ENCODE peak calls at places on chromosomes 13 and 19, in six cellular contexts. J is SK-N-SH, W is neural progenitor cell, X is BJ, O is astrocyte of the cerebellum, P is psoas muscle. I is an unnamed sample.

GRCh38 chr19:2235396-2236284 is 489 bp downstream of the PLEKHJ1 start:
- DNase-seq in O (no peak), X (no peak), J (peak), P (no peak), W (peak), I (no peak)

GRCh38 chr13:97194473-97194872 is 27.7 kb upstream of the MBNL2 start:
- DNase-seq in P (no peak), O (peak), W (no peak), X (peak), J (no peak), I (no peak)

GRCh38 chr13:27562457-27562856 is 57.9 kb downstream of the LNX2 start:
- DNase-seq in X (no peak), W (no peak), P (no peak), O (no peak), J (no peak), I (no peak)

GRCh38 chr13:74039667-74040066 is 94.5 kb downstream of the KLF12 start:
- DNase-seq in J (no peak), X (no peak), W (no peak), P (no peak), O (no peak), I (no peak)

GRCh38 chr19:13986348-13986904 is 19.7 kb downstream of the RFX1 start:
- DNase-seq in X (no peak), W (peak), P (peak), J (peak), O (no peak), I (peak)

GRCh38 chr19:19004144-19004543 is 29.2 kb downstream of the SUGP2 start:
- DNase-seq in X (no peak), P (no peak), W (no peak), J (no peak), O (no peak), I (no peak)

GRCh38 chr19:46620716-46621115 is 4.2 kb downstream of the PTGIR start:
- DNase-seq in J (peak), O (no peak), P (no peak), X (no peak), W (no peak), I (no peak)

GRCh38 chr19:41876847-41877489 is at the start of gene CD79A:
- DNase-seq in X (no peak), O (no peak), W (no peak), J (no peak), P (no peak), I (peak)

GRCh38 chr13:34757441-34757840 is 184.6 kb upstream of the NBEA start:
- DNase-seq in W (no peak), X (no peak), J (no peak), O (no peak), P (no peak), I (no peak)

GRCh38 chr13:76635232-76636021 is 250.8 kb downstream of the KCTD12 start:
- DNase-seq in J (no peak), X (no peak), O (no peak), P (no peak), W (no peak), I (peak)

GRCh38 chr19:2464389-2464788 is 7.6 kb upstream of the LMNB2 start:
- DNase-seq in W (no peak), O (no peak), X (no peak), P (no peak), J (no peak), I (no peak)

GRCh38 chr13:61824168-61824567 is 408.5 kb upstream of the PCDH20 start:
- DNase-seq in O (no peak), J (no peak), P (no peak), X (no peak), W (no peak), I (no peak)

GRCh38 chr13:99275093-99275469 is 16.9 kb upstream of the GPR18 start:
- DNase-seq in O (peak), P (no peak), X (no peak), J (no peak), W (no peak), I (peak)

GRCh38 chr19:35790981-35791813 is 15.8 kb downstream of the ARHGAP33 start:
- DNase-seq in O (no peak), J (no peak), X (no peak), P (no peak), W (no peak), I (peak)

GRCh38 chr19:6723108-6723618 is 2.7 kb upstream of the C3 start:
- DNase-seq in W (no peak), J (no peak), X (no peak), O (no peak), P (peak), I (no peak)

GRCh38 chr19:3987619-3988371 is 2.5 kb upstream of the EEF2 start:
- DNase-seq in X (no peak), P (peak), O (no peak), W (peak), J (peak), I (peak)

GRCh38 chr19:35346193-35347052 is 1.3 kb upstream of the FFAR1 start:
- DNase-seq in X (no peak), O (no peak), P (no peak), W (no peak), J (no peak), I (peak)

GRCh38 chr13:30301827-30302226 is 5.5 kb downstream of the KATNAL1 start:
- DNase-seq in W (no peak), P (no peak), X (no peak), J (no peak), O (no peak), I (no peak)

GRCh38 chr13:59776924-59777690 is 386.6 kb downstream of the DIAPH3 start:
- DNase-seq in P (no peak), X (peak), J (no peak), O (peak), W (no peak), I (peak)

GRCh38 chr13:44879452-44880058 is 109.7 kb downstream of the NUFIP1 start:
- DNase-seq in J (peak), W (no peak), O (no peak), X (no peak), P (no peak), I (peak)

GRCh38 chr13:44874886-44875630 is 114.2 kb downstream of the NUFIP1 start:
- DNase-seq in X (no peak), P (no peak), J (no peak), W (no peak), O (no peak), I (no peak)

GRCh38 chr13:44874176-44874575 is 115.1 kb downstream of the NUFIP1 start:
- DNase-seq in P (no peak), J (no peak), W (no peak), O (no peak), X (no peak), I (no peak)

GRCh38 chr13:44873486-44873885 is 115.8 kb downstream of the NUFIP1 start:
- DNase-seq in J (no peak), W (no peak), P (no peak), X (no peak), O (no peak), I (no peak)

GRCh38 chr13:44876782-44877324 is 112.4 kb downstream of the NUFIP1 start:
- DNase-seq in O (no peak), J (no peak), W (peak), P (no peak), X (no peak), I (peak)
- TF ChIP-seq CTCF in O (peak), J (peak), W (peak), P (no peak), X (peak), I (peak)

DNA sequence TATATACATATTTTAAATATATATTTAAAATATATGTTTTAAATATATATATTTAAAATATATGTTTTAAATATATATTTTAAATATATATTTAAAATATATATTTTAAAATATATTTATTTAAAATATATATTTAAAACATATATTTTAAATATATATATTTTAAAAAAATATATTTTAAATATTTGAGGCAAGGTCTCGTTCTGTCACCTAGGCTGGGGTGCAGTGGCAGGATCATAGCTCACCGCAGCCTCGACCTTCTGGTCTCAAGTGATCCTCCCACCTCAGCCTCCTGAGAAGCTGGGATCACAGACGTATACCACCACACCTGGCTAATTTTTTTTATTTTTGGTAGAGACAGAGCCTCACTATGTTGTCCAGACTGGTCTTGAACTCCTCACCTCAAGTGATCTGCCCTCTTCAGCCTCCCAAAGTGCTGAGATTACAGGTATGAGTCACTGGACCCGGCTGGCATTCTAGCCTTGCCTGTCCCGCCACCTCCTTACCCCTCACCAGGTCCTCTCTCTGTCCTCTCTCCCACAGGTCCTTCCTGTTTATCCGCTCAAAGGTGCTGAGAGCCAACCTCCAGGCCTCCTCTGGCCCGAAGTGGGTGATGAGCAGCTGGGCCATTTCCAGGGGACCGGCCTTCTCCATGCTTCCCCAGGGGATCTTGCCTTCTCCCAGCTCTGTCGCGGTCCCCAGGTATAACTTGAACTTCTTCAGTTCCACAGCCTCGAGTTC is 564 bp downstream of the NLRP12 start:
- DNase-seq in W (no peak), P (no peak), O (no peak), X (no peak), J (no peak), I (no peak)
- H3K4me3 ChIP-seq in W (no peak), P (peak), O (no peak), X (no peak), J (no peak), I (no peak)

GRCh38 chr13:31794452-31794851 is 55.1 kb downstream of the RXFP2 start:
- DNase-seq in W (no peak), P (peak), X (no peak), O (no peak), J (no peak), I (no peak)

GRCh38 chr13:31801088-31801487 is 61.8 kb downstream of the RXFP2 start:
- DNase-seq in J (no peak), W (no peak), P (no peak), O (no peak), X (no peak), I (no peak)

GRCh38 chr13:31793246-31793645 is 53.9 kb downstream of the RXFP2 start:
- DNase-seq in X (peak), J (no peak), O (no peak), P (no peak), W (no peak), I (no peak)

GRCh38 chr13:31798189-31798588 is 58.9 kb downstream of the RXFP2 start:
- DNase-seq in O (no peak), P (no peak), W (no peak), X (no peak), J (no peak), I (no peak)

DNA sequence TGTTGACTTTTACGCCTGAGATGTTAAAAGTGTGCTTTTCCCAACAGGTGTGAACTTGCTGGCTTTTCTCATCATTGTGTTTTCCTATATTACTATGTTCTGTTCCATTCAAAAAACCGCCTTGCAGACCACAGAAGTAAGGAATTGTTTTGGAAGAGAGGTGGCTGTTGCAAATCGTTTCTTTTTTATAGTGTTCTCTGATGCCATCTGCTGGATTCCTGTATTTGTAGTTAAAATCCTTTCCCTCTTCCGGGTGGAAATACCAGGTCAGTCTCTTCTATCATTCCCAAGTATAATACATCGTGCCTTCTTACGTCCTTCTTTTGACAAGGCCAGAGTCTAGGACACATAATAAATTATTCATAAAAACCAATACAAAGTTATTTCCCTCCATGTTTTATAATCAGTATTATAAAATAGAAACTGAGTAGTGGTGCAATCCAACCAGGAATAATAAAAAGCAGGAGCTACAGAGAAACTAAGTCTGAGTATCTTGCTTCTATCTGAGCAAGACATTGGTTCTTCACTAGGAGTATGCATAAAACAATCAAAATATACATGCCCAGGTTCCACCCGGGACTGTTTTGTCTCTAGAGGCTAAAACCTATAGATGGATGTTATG is 57.9 kb downstream of the RXFP2 start:
- DNase-seq in O (peak), X (no peak), J (peak), P (no peak), W (peak), I (no peak)
- TF ChIP-seq CTCF in O (peak), X (peak), J (peak), P (peak), W (peak), I (no peak)

GRCh38 chr13:43785681-43786471 is 896 bp downstream of the ENOX1 start:
- DNase-seq in P (peak), X (no peak), J (peak), W (peak), O (no peak), I (peak)
- H3K4me3 ChIP-seq in P (peak), X (peak), J (peak), W (peak), O (peak), I (peak)

GRCh38 chr19:49614096-49614857 is 23.3 kb downstream of the PRR12 start:
- DNase-seq in P (no peak), J (no peak), W (no peak), X (peak), O (peak), I (peak)

GRCh38 chr19:49616945-49617344 is 23.0 kb downstream of the RRAS start:
- DNase-seq in O (no peak), J (no peak), X (no peak), P (no peak), W (no peak), I (no peak)

GRCh38 chr19:49615861-49616260 is 24.1 kb downstream of the RRAS start:
- DNase-seq in X (no peak), P (no peak), J (no peak), O (no peak), W (no peak), I (no peak)

GRCh38 chr19:49613374-49613773 is 22.4 kb downstream of the PRR12 start:
- DNase-seq in O (no peak), X (no peak), J (no peak), W (no peak), P (no peak), I (no peak)

GRCh38 chr19:49616532-49616931 is 23.4 kb downstream of the RRAS start:
- DNase-seq in W (no peak), X (no peak), J (no peak), O (no peak), P (no peak), I (no peak)
- TF ChIP-seq CTCF in W (no peak), X (no peak), J (no peak), O (no peak), P (no peak), I (no peak)

DNA sequence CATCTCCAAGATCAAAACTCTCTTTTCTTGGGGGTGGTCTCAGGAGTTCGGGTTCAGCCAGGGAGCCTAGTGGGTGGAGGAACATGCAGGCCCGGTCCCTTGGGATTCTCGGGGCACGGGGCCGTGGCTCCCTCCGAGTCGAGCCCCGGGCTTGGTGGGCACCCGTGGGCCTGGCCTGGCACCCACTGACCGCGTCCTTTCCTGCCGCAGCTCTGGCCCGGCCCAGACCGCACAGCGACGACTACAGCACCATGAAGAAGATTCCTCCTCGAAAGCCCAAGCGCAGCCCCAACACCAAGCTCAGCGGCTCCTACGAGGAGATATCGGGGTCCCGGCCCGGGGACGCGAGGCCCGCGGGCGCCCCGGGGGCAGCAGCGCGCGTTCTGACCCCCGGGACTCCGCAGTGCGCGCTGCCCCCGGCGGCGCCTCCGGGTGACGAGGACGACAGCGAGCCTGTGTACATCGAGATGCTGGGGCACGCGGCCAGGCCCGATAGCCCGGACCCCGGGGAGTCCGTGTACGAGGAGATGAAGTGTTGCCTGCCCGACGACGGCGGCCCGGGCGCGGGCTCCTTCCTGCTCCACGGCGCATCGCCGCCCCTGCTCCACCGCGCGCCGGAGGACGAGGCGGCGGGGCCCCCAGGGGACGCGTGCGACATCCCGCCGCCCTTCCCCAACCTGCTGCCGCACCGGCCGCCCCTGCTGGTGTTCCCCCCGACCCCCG is 510.8 kb downstream of the MYO16 start:
- DNase-seq in X (no peak), P (no peak), W (no peak), O (no peak), J (peak), I (no peak)
- H3K4me3 ChIP-seq in X (peak), P (peak), W (no peak), O (no peak), J (peak), I (no peak)

GRCh38 chr19:5137114-5137513 is 168.2 kb downstream of the KDM4B start:
- DNase-seq in O (no peak), J (no peak), W (no peak), X (no peak), P (no peak), I (no peak)

GRCh38 chr19:5138606-5139594 is 170.0 kb downstream of the KDM4B start:
- DNase-seq in X (peak), P (no peak), J (no peak), O (peak), W (no peak), I (peak)

GRCh38 chr19:5136060-5136855 is 167.3 kb downstream of the KDM4B start:
- DNase-seq in J (no peak), W (no peak), P (no peak), O (no peak), X (no peak), I (no peak)

GRCh38 chr19:5134683-5135082 is 165.8 kb downstream of the KDM4B start:
- DNase-seq in O (no peak), X (no peak), P (no peak), W (peak), J (no peak), I (no peak)

DNA sequence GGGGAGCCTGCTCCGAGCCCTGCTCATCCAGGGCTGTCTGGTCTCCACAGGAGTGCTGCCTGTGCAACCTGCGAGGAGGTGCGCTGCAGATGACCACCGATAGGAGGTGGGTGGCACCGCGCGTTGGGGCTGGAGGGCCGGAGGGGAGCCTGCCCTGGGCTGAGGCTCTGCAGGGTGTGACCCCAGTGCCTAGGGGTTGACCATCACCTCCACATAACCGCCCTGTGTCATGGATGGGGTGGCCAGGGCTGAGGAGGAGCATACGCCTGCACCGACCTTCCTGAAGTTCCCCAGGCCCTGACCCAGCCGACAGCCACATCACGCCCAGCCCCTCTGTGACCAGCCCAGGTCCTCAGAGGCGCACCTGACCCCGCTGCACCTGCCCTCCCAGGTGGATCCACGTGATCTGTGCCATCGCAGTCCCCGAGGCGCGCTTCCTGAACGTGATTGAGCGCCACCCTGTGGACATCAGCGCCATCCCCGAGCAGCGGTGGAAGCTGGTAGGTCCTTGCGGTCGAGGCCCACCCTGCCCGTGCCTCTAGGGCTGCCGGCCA is 168.7 kb downstream of the KDM4B start:
- DNase-seq in X (no peak), P (no peak), W (peak), J (peak), O (no peak), I (no peak)
- TF ChIP-seq CTCF in X (peak), P (no peak), W (peak), J (peak), O (peak), I (no peak)

GRCh38 chr13:50911937-50912624 is 2.5 kb downstream of the RNASEH2B start:
- DNase-seq in X (no peak), O (peak), P (peak), J (peak), W (peak), I (peak)
- H3K4me3 ChIP-seq in X (no peak), O (no peak), P (no peak), J (no peak), W (no peak), I (peak)

GRCh38 chr19:16497837-16498236 is 1.6 kb downstream of the C19orf44 start:
- DNase-seq in O (no peak), W (no peak), P (no peak), X (no peak), J (no peak), I (no peak)

GRCh38 chr19:16496613-16496983 is 404 bp downstream of the C19orf44 start:
- DNase-seq in J (no peak), X (peak), W (no peak), P (peak), O (no peak), I (no peak)

GRCh38 chr19:16497042-16497441 is 848 bp downstream of the C19orf44 start:
- DNase-seq in X (no peak), P (no peak), O (no peak), W (no peak), J (no peak), I (no peak)

DNA sequence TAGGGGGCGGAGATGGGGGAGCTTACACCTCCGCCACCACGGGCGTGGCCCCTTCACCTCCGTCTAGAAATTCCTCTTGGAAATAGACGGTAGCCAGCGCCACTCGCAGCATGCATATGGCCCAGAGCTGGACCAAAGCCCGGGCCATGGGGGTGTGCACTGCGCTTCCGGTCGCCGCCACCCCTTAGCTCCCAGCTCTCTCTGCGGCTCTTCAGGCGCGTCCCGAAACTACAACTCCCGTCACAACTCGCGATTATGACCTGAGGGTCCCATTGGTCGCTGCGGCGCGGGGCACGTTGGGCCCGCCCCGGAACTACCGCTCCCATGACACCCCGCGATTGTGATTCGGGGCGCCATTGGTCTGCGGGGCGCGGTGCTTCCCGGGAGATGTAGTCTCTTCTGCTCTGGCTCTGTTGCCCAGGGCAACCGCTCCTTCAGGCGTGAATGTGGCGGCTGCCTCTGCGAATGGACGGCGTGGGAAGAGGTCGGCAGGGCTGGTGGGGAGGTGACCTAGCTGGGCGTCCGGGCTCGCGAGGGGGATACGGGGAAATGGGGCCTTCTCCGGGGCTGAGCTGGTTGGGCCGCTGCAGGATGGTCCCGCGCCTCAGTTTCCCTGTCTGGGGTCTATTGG is at the start of the genes C19orf44 and CALR3:
- DNase-seq in J (peak), W (peak), P (peak), O (peak), X (peak), I (peak)
- TF ChIP-seq CTCF in J (no peak), W (no peak), P (peak), O (no peak), X (no peak), I (no peak)

I was measured in GM12865.